ENCODE peak calls at places on chromosomes 1 and 21, in seven cellular contexts. O, E, W, T, D, Z and A are unnamed samples. For H3K4me1 and H3K27me3, the result is how much of the 10 kb centered on the place peaks cover.

GRCh38 chr1:96388421-96389310 is 332.9 kb upstream of the PTBP2 start:
- DNase-seq in O (peak), E (no peak), W (no peak), T (peak), D (peak), Z (no peak), A (no peak)

GRCh38 chr1:223775711-223776074 is 63.4 kb downstream of the CAPN2 start:
- DNase-seq in O (no peak), E (no peak), W (no peak), T (no peak), D (no peak), Z (no peak), A (no peak)

GRCh38 chr1:64042331-64043100 is 160.9 kb upstream of the UBE2U start:
- DNase-seq in O (peak), E (no peak), W (no peak), T (peak), D (peak), Z (no peak), A (no peak)

GRCh38 chr1:182680408-182680807 is 4.0 kb downstream of the RGS8 start:
- DNase-seq in O (no peak), E (no peak), W (no peak), T (no peak), D (no peak), Z (no peak), A (no peak)

GRCh38 chr21:42997053-42997452 is 22.7 kb downstream of the PKNOX1 start:
- DNase-seq in O (peak), E (peak), W (no peak), T (peak), D (peak), Z (no peak), A (peak)

GRCh38 chr1:186977266-186977957 is 148.7 kb downstream of the PLA2G4A start:
- DNase-seq in O (no peak), E (no peak), W (no peak), T (peak), D (peak), Z (no peak), A (no peak)

GRCh38 chr1:234621657-234622335 is 11.8 kb upstream of the IRF2BP2 start:
- DNase-seq in O (peak), E (no peak), W (no peak), T (peak), D (peak), Z (no peak), A (no peak)

GRCh38 chr1:94617139-94617805 is 75.7 kb upstream of the F3 start:
- DNase-seq in O (peak), E (no peak), W (no peak), T (peak), D (peak), Z (no peak), A (no peak)

GRCh38 chr1:30271401-30272287 is 451.7 kb downstream of the MATN1 start:
- DNase-seq in O (no peak), E (no peak), W (peak), T (no peak), D (no peak), Z (no peak), A (no peak)

GRCh38 chr1:186213225-186213607 is 161.8 kb downstream of the TPR start:
- DNase-seq in O (no peak), E (no peak), W (no peak), T (no peak), D (no peak), Z (no peak), A (no peak)

GRCh38 chr1:203442821-203443220 is 32.8 kb upstream of the PRELP start:
- DNase-seq in O (no peak), E (no peak), W (peak), T (peak), D (no peak), Z (no peak), A (peak)

GRCh38 chr1:3651011-3651938 is 1.0 kb upstream of the TP73 start:
- DNase-seq in O (no peak), E (no peak), W (no peak), T (peak), D (no peak), Z (no peak), A (peak)

GRCh38 chr1:45205000-45205909 is 1.1 kb downstream of the ZSWIM5 start:
- DNase-seq in O (peak), E (peak), W (no peak), T (peak), D (peak), Z (no peak), A (peak)

GRCh38 chr1:86758570-86758969 is 54.2 kb downstream of the SH3GLB1 start:
- DNase-seq in O (no peak), E (no peak), W (no peak), T (no peak), D (no peak), Z (no peak), A (no peak)

GRCh38 chr21:46368533-46369285 is 44.8 kb downstream of the PCNT start:
- DNase-seq in O (no peak), E (no peak), W (no peak), T (no peak), D (no peak), Z (no peak), A (no peak)

GRCh38 chr1:205631727-205632373 is at the start of gene ELK4:
- DNase-seq in O (peak), E (peak), W (peak), T (peak), D (peak), Z (peak), A (peak)
- H3K4me1 ChIP-seq in O (under half), E (under half), W (under half), T (under half), D (under half), Z (under half), A (under half)

GRCh38 chr1:92480200-92480812 is 6.4 kb downstream of the GFI1 start:
- DNase-seq in O (no peak), E (no peak), W (no peak), T (peak), D (no peak), Z (no peak), A (no peak)

GRCh38 chr1:92476071-92476607 is 10.6 kb downstream of the GFI1 start:
- DNase-seq in O (no peak), E (no peak), W (no peak), T (no peak), D (no peak), Z (peak), A (no peak)

GRCh38 chr1:92480813-92481597 is 5.7 kb downstream of the GFI1 start:
- DNase-seq in O (no peak), E (peak), W (no peak), T (peak), D (no peak), Z (no peak), A (peak)

GRCh38 chr1:92479587-92479986 is 7.1 kb downstream of the GFI1 start:
- DNase-seq in O (no peak), E (no peak), W (no peak), T (no peak), D (no peak), Z (no peak), A (no peak)

GRCh38 chr1:92478393-92478792 is 8.3 kb downstream of the GFI1 start:
- DNase-seq in O (peak), E (no peak), W (no peak), T (peak), D (no peak), Z (no peak), A (no peak)
- H3K27ac ChIP-seq in O (no peak), E (no peak), W (no peak), T (no peak), D (no peak), Z (no peak), A (no peak)

GRCh38 chr1:2046953-2047748 is 3.1 kb upstream of the PRKCZ start:
- DNase-seq in O (no peak), E (no peak), W (no peak), T (no peak), D (no peak), Z (no peak), A (no peak)
- H3K27me3 ChIP-seq in O (half or more), E (half or more), W (under half), T (under half), D (under half), Z (under half), A (under half)

GRCh38 chr1:23914921-23915320 is 1.8 kb upstream of the CNR2 start:
- DNase-seq in O (no peak), E (no peak), W (no peak), T (no peak), D (no peak), Z (no peak), A (no peak)
- H3K4me1 ChIP-seq in O (under half), E (under half), W (under half), T (under half), D (under half), Z (under half), A (under half)

GRCh38 chr1:162364498-162364897 is 12.2 kb downstream of the SPATA46 start:
- DNase-seq in O (no peak), E (no peak), W (no peak), T (peak), D (no peak), Z (no peak), A (no peak)
- H3K27ac ChIP-seq in O (no peak), E (no peak), W (no peak), T (no peak), D (no peak), Z (no peak), A (no peak)

DNA sequence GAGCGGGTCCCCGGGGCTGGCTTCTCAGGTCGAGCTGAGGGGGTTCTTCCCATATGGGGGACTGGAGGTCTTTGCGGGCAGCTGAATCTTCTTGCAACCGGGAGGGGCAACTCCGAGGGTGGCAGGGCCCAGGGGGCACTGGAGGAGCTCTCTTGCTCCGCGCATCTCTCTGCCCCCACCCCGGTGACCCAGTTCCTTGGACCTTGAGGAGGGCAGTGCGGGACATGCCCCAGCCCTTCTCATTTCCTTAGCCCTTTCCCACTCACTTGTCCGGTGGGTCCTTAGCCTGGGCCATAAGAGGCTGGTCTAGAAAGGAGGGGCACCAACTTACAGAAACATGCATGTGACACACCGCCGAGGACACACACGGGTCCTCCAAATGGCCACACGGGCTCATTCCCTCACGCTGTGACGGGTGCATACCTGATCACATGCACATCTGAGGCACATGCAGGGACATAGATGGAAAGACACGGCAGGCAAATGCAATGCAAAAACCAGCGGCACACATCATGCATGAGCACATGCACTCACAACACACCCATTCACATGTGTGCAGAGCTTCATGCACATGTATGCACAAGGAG is 630 bp downstream of the HPCA start:
- DNase-seq in O (no peak), E (no peak), W (no peak), T (no peak), D (no peak), Z (no peak), A (peak)
- H3K27me3 ChIP-seq in O (half or more), E (half or more), W (under half), T (under half), D (under half), Z (under half), A (under half)

GRCh38 chr1:50458507-50458906 is 35.3 kb upstream of the DMRTA2 start:
- DNase-seq in O (no peak), E (no peak), W (no peak), T (no peak), D (no peak), Z (no peak), A (no peak)
- H3K4me1 ChIP-seq in O (under half), E (under half), W (under half), T (under half), D (under half), Z (under half), A (under half)

GRCh38 chr1:12230549-12231275 is 882 bp downstream of the VPS13D start:
- DNase-seq in O (no peak), E (peak), W (peak), T (peak), D (no peak), Z (no peak), A (peak)
- H3K27ac ChIP-seq in O (peak), E (peak), W (peak), T (peak), D (peak), Z (peak), A (no peak)

GRCh38 chr1:155051342-155051776 is 243 bp downstream of the ADAM15 start:
- DNase-seq in O (no peak), E (no peak), W (no peak), T (no peak), D (no peak), Z (no peak), A (peak)
- H3K27me3 ChIP-seq in O (under half), E (under half), W (under half), T (under half), D (under half), Z (under half), A (under half)

GRCh38 chr1:196302420-196302819 is 305.8 kb downstream of the KCNT2 start:
- DNase-seq in O (no peak), E (no peak), W (no peak), T (no peak), D (no peak), Z (no peak), A (no peak)
- H3K4me1 ChIP-seq in O (under half), E (under half), W (under half), T (under half), D (under half), Z (under half), A (under half)